ENCODE peak calls at places on chromosomes 13 and 19, in six cellular contexts. One of them, this sample, is unnamed.

GRCh38 chr13:72849571-72849970 is 67.6 kb downstream of the PIBF1 start:
- DNase-seq in AG20443: peak
- DNase-seq in omental fat pad: no peak
- DNase-seq in progenitor cell of endocrine pancreas: no peak
- DNase-seq in amygdala: no peak
- DNase-seq in epithelial cell of proximal tubule: no peak
- DNase-seq in this sample: no peak

GRCh38 chr13:53417601-53418000 is 389.0 kb downstream of the OLFM4 start:
- DNase-seq in amygdala: no peak
- DNase-seq in epithelial cell of proximal tubule: no peak
- DNase-seq in AG20443: no peak
- DNase-seq in omental fat pad: no peak
- DNase-seq in progenitor cell of endocrine pancreas: no peak
- DNase-seq in this sample: no peak

GRCh38 chr19:2613507-2614295 is 88.8 kb downstream of the GNG7 start:
- DNase-seq in progenitor cell of endocrine pancreas: no peak
- DNase-seq in amygdala: no peak
- DNase-seq in omental fat pad: no peak
- DNase-seq in epithelial cell of proximal tubule: no peak
- DNase-seq in AG20443: peak
- DNase-seq in this sample: no peak

GRCh38 chr19:58154287-58154678 is 3.7 kb upstream of the ZNF329 start:
- DNase-seq in progenitor cell of endocrine pancreas: no peak
- DNase-seq in omental fat pad: peak
- DNase-seq in AG20443: peak
- DNase-seq in epithelial cell of proximal tubule: no peak
- DNase-seq in amygdala: peak
- DNase-seq in this sample: no peak

GRCh38 chr13:99085139-99085845 is 107.4 kb upstream of the DOCK9 start:
- DNase-seq in amygdala: no peak
- DNase-seq in epithelial cell of proximal tubule: no peak
- DNase-seq in progenitor cell of endocrine pancreas: no peak
- DNase-seq in omental fat pad: no peak
- DNase-seq in AG20443: no peak
- DNase-seq in this sample: no peak

GRCh38 chr19:1168877-1169791 is 4.9 kb downstream of the SBNO2 start:
- DNase-seq in omental fat pad: no peak
- DNase-seq in amygdala: peak
- DNase-seq in AG20443: peak
- DNase-seq in progenitor cell of endocrine pancreas: no peak
- DNase-seq in epithelial cell of proximal tubule: no peak
- DNase-seq in this sample: no peak

GRCh38 chr13:19052180-19052579 is 129.4 kb downstream of the TUBA3C start:
- DNase-seq in omental fat pad: no peak
- DNase-seq in progenitor cell of endocrine pancreas: no peak
- DNase-seq in amygdala: no peak
- DNase-seq in AG20443: no peak
- DNase-seq in epithelial cell of proximal tubule: no peak
- DNase-seq in this sample: no peak

GRCh38 chr13:32426981-32427851 is 714 bp downstream of the N4BP2L1 start:
- DNase-seq in progenitor cell of endocrine pancreas: peak
- DNase-seq in amygdala: peak
- DNase-seq in AG20443: peak
- DNase-seq in epithelial cell of proximal tubule: no peak
- DNase-seq in omental fat pad: no peak
- DNase-seq in this sample: peak

GRCh38 chr19:11736696-11737095 is 2.0 kb downstream of the ZNF823 start:
- DNase-seq in progenitor cell of endocrine pancreas: no peak
- DNase-seq in AG20443: peak
- DNase-seq in omental fat pad: no peak
- DNase-seq in amygdala: no peak
- DNase-seq in epithelial cell of proximal tubule: no peak
- DNase-seq in this sample: peak

This sample was measured in SK-N-DZ.